ENCODE peak calls at places on chromosome 22, in five cellular contexts. One of them, this sample, is unnamed.

GRCh38 chr22:39999144-39999757 is 4.5 kb downstream of the FAM83F start:
- DNase-seq in upper lobe of left lung: no peak
- DNase-seq in ovary: no peak
- DNase-seq in tibial nerve: no peak
- DNase-seq in K562: peak
- DNase-seq in this sample: no peak

GRCh38 chr22:39967103-39967829 is 7.1 kb downstream of the TMA7B start:
- DNase-seq in upper lobe of left lung: no peak
- DNase-seq in tibial nerve: no peak
- DNase-seq in ovary: no peak
- DNase-seq in K562: peak
- DNase-seq in this sample: no peak

GRCh38 chr22:45205624-45205925 is 35.1 kb downstream of the KIAA0930 start:
- DNase-seq in K562: no peak
- DNase-seq in ovary: no peak
- DNase-seq in upper lobe of left lung: peak
- DNase-seq in tibial nerve: no peak
- DNase-seq in this sample: peak

GRCh38 chr22:37822079-37822833 is 926 bp upstream of the GALR3 start:
- DNase-seq in tibial nerve: no peak
- DNase-seq in ovary: no peak
- DNase-seq in K562: no peak
- DNase-seq in upper lobe of left lung: no peak
- DNase-seq in this sample: no peak

GRCh38 chr22:47133263-47133662 is 370.8 kb downstream of the TBC1D22A start:
- DNase-seq in K562: no peak
- DNase-seq in ovary: no peak
- DNase-seq in tibial nerve: no peak
- DNase-seq in upper lobe of left lung: no peak
- DNase-seq in this sample: no peak

GRCh38 chr22:50017701-50018224 is 5.2 kb upstream of the IL17REL start:
- DNase-seq in K562: no peak
- DNase-seq in tibial nerve: no peak
- DNase-seq in upper lobe of left lung: no peak
- DNase-seq in ovary: no peak
- DNase-seq in this sample: peak

GRCh38 chr22:49077586-49077985 is 750.1 kb downstream of the BRD1 start:
- DNase-seq in tibial nerve: no peak
- DNase-seq in K562: no peak
- DNase-seq in upper lobe of left lung: no peak
- DNase-seq in ovary: no peak
- DNase-seq in this sample: peak

GRCh38 chr22:40240160-40240559 is 62.4 kb downstream of the TNRC6B start:
- DNase-seq in K562: peak
- DNase-seq in upper lobe of left lung: no peak
- DNase-seq in ovary: no peak
- DNase-seq in tibial nerve: no peak
- DNase-seq in this sample: no peak

GRCh38 chr22:36552300-36552699 is 23.3 kb upstream of the EIF3D start:
- DNase-seq in upper lobe of left lung: no peak
- DNase-seq in tibial nerve: no peak
- DNase-seq in ovary: no peak
- DNase-seq in K562: no peak
- DNase-seq in this sample: no peak

GRCh38 chr22:26172389-26172990 is 3.2 kb downstream of the SEZ6L start:
- DNase-seq in ovary: no peak
- DNase-seq in upper lobe of left lung: no peak
- DNase-seq in K562: peak
- DNase-seq in tibial nerve: no peak
- DNase-seq in this sample: no peak

GRCh38 chr22:48979482-48979881 is 848.2 kb downstream of the BRD1 start:
- DNase-seq in ovary: no peak
- DNase-seq in upper lobe of left lung: no peak
- DNase-seq in K562: peak
- DNase-seq in tibial nerve: no peak
- DNase-seq in this sample: no peak

GRCh38 chr22:39622881-39623367 is 52.4 kb downstream of the CACNA1I start:
- DNase-seq in K562: peak
- DNase-seq in tibial nerve: peak
- DNase-seq in upper lobe of left lung: peak
- DNase-seq in ovary: no peak
- DNase-seq in this sample: no peak

GRCh38 chr22:46538816-46539163 is 1.4 kb upstream of the CELSR1 start:
- DNase-seq in tibial nerve: no peak
- DNase-seq in ovary: no peak
- DNase-seq in K562: peak
- DNase-seq in upper lobe of left lung: no peak
- DNase-seq in this sample: no peak

GRCh38 chr22:46058591-46059519 is 81.9 kb upstream of the WNT7B start:
- DNase-seq in K562: no peak
- DNase-seq in ovary: peak
- DNase-seq in tibial nerve: peak
- DNase-seq in upper lobe of left lung: peak
- DNase-seq in this sample: peak

GRCh38 chr22:26656896-26657851 is at the start of gene MIAT:
- DNase-seq in upper lobe of left lung: peak
- DNase-seq in ovary: no peak
- DNase-seq in tibial nerve: no peak
- DNase-seq in K562: peak
- DNase-seq in this sample: no peak

GRCh38 chr22:27238935-27239510 is 562.5 kb downstream of the MN1 start:
- DNase-seq in K562: peak
- DNase-seq in ovary: peak
- DNase-seq in tibial nerve: no peak
- DNase-seq in upper lobe of left lung: no peak
- DNase-seq in this sample: peak

GRCh38 chr22:50581031-50581949 is 1.4 kb downstream of the CHKB start:
- DNase-seq in upper lobe of left lung: no peak
- DNase-seq in ovary: no peak
- DNase-seq in K562: no peak
- DNase-seq in tibial nerve: no peak
- DNase-seq in this sample: no peak

GRCh38 chr22:38249301-38249700 is 23.5 kb downstream of the TMEM184B start:
- DNase-seq in K562: no peak
- DNase-seq in ovary: no peak
- DNase-seq in tibial nerve: no peak
- DNase-seq in upper lobe of left lung: no peak
- DNase-seq in this sample: no peak

GRCh38 chr22:44918925-44919392 is 90.8 kb downstream of the PHF21B start:
- DNase-seq in K562: no peak
- DNase-seq in upper lobe of left lung: peak
- DNase-seq in ovary: no peak
- DNase-seq in tibial nerve: no peak
- DNase-seq in this sample: no peak

GRCh38 chr22:45529966-45530575 is 27.4 kb downstream of the FBLN1 start:
- DNase-seq in tibial nerve: no peak
- DNase-seq in ovary: no peak
- DNase-seq in K562: no peak
- DNase-seq in upper lobe of left lung: no peak
- DNase-seq in this sample: no peak

GRCh38 chr22:46731246-46732040 is 6.6 kb downstream of the CERK start:
- DNase-seq in ovary: no peak
- DNase-seq in upper lobe of left lung: peak
- DNase-seq in tibial nerve: no peak
- DNase-seq in K562: no peak
- DNase-seq in this sample: no peak

GRCh38 chr22:49502126-49502826 is 325.4 kb downstream of the BRD1 start:
- DNase-seq in K562: no peak
- DNase-seq in ovary: no peak
- DNase-seq in tibial nerve: no peak
- DNase-seq in upper lobe of left lung: no peak
- DNase-seq in this sample: no peak

GRCh38 chr22:45528046-45528445 is 25.4 kb downstream of the FBLN1 start:
- DNase-seq in ovary: no peak
- DNase-seq in K562: no peak
- DNase-seq in upper lobe of left lung: no peak
- DNase-seq in tibial nerve: no peak
- DNase-seq in this sample: no peak

DNA sequence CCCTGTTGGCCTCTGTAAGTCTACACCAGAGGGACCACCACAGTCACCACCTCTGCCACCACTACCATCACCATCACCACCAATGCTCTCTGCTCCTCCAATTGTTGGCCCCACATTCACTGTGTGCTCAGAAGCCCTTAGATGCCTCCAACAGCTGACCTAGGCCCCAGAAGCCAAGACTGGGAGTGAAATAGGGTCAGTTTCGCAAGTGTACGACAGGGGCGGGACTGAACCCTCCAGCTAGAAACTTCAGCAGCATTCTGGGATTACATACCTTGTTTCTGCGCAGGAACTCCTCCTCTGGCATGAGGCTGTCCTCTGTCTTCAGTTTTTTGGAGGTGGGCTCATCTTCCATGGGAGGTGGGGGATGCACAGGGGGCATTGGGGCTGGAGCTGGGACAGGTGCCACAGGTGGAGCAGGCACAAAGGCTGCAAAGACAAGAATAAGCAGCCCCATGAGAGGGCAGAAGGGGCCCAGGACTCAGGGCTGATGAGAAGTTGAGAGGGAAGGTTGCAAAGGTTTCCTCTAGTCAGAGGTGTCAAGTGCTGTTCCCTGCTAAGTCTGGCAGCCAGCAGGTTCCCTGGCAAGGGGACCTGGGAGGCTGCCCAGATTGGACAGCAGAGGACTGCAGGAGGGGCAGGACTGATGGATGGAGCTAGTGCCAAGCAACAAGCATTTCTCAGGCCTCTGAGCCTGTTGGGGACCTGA is 10.2 kb upstream of the TBC1D10A start:
- DNase-seq in tibial nerve: no peak
- DNase-seq in K562: no peak
- DNase-seq in upper lobe of left lung: no peak
- DNase-seq in ovary: no peak
- DNase-seq in this sample: no peak
- TF ChIP-seq EP300 in tibial nerve: no peak
- TF ChIP-seq EP300 in K562: no peak
- TF ChIP-seq EP300 in upper lobe of left lung: no peak
- TF ChIP-seq EP300 in ovary: no peak
- TF ChIP-seq EP300 in this sample: no peak

GRCh38 chr22:20243545-20244249 is 24.4 kb downstream of the RTN4R start:
- DNase-seq in K562: peak
- DNase-seq in upper lobe of left lung: peak
- DNase-seq in ovary: peak
- DNase-seq in tibial nerve: no peak
- DNase-seq in this sample: peak
- TF ChIP-seq POLR2A in K562: no peak
- TF ChIP-seq POLR2A in upper lobe of left lung: no peak
- TF ChIP-seq POLR2A in ovary: no peak
- TF ChIP-seq POLR2A in tibial nerve: no peak
- TF ChIP-seq POLR2A in this sample: no peak

DNA sequence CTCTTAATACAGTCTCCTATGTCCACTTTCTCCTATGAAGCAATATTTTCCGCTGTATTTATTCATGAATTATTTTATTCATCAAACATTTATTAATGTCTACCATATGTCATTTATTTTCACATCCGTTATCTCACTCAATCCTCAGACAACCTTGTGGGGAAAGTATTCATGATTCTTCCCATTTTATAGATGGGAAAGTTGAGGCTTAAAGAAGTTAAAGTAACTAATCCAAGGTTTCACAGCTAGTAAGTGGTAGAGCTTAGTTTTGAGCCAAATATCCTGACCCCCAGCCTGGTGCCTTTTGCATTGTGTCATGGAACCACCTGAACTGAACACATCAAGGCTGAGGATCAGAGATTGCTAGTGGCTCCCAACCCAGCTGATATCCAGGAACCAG is 66.6 kb downstream of the ISX start:
- DNase-seq in K562: no peak
- DNase-seq in upper lobe of left lung: no peak
- DNase-seq in ovary: no peak
- DNase-seq in tibial nerve: no peak
- DNase-seq in this sample: no peak
- TF ChIP-seq EP300 in K562: no peak
- TF ChIP-seq EP300 in upper lobe of left lung: no peak
- TF ChIP-seq EP300 in ovary: no peak
- TF ChIP-seq EP300 in tibial nerve: no peak
- TF ChIP-seq EP300 in this sample: no peak

DNA sequence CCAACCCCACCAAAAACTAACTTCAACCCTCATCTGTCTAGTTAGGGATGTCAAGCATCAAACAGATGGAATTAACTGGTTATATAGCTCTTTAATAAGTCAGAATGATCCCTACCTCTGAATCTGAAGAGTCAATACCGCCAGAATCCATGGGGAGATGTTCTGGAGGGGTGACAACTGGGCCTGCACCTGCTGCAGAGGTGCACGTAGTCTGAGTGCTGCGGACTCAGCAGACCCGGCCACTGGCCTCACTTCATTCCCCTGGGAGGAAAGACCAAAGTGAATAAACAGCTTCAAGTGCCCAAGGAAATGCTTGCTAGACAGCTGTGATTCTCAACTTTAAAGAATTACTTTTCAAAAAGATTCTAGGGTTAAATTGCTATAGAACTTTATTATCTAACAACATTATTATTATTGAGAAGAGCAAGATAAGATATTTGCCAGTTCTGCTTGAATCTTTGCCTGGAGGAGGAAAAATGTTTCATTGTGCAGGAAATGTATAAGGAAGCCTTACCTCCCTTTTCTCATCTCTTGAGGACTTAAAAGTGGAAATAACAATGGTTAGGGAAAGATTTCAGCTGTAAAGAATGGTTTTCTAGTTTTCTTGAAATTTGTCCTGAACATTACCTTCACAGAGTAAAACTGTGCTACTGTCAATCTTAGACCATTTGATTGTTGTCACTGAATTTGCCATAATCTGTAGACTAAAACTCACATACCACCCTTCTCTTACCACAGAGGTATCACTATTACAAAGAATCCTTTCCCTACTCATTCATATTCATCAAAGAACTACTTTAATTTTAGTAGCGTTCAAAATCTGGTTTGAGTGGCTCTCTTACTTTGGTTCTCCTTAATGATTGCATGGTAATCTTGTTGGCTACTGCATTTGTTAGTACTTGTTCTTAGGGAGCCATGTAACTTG is 4.2 kb downstream of the XBP1 start:
- DNase-seq in tibial nerve: no peak
- DNase-seq in ovary: no peak
- DNase-seq in upper lobe of left lung: no peak
- DNase-seq in K562: no peak
- DNase-seq in this sample: no peak
- TF ChIP-seq POLR2A in tibial nerve: no peak
- TF ChIP-seq POLR2A in ovary: no peak
- TF ChIP-seq POLR2A in upper lobe of left lung: no peak
- TF ChIP-seq POLR2A in K562: no peak
- TF ChIP-seq POLR2A in this sample: no peak